ENCODE peak calls at places on chromosomes 4 and X, in four cellular contexts. One of them, this sample, is unnamed.

GRCh38 chr4:86508436-86508835 is 85.7 kb upstream of the PTPN13 start:
- DNase-seq in HepG2: no peak
- DNase-seq in GM12878: no peak
- DNase-seq in K562: no peak
- DNase-seq in this sample: no peak

GRCh38 chr4:30245140-30245539 is 475.0 kb upstream of the PCDH7 start:
- DNase-seq in HepG2: no peak
- DNase-seq in GM12878: no peak
- DNase-seq in K562: no peak
- DNase-seq in this sample: no peak

GRCh38 chr4:3042226-3042625 is 32.1 kb downstream of the HTT-AS start:
- DNase-seq in HepG2: no peak
- DNase-seq in GM12878: no peak
- DNase-seq in K562: no peak
- DNase-seq in this sample: no peak

GRCh38 chrX:69605521-69605920 is 10.4 kb upstream of the EDA start:
- DNase-seq in HepG2: no peak
- DNase-seq in GM12878: no peak
- DNase-seq in K562: no peak
- DNase-seq in this sample: no peak

GRCh38 chr4:2489841-2490552 is 21.1 kb downstream of the RNF4 start:
- DNase-seq in HepG2: no peak
- DNase-seq in GM12878: no peak
- DNase-seq in K562: no peak
- DNase-seq in this sample: no peak

GRCh38 chrX:47366051-47366722 is 4.2 kb upstream of the ZNF157 start:
- DNase-seq in HepG2: no peak
- DNase-seq in GM12878: peak
- DNase-seq in K562: peak
- DNase-seq in this sample: peak

GRCh38 chr4:186621959-186622553 is 66.7 kb upstream of the MTNR1A start:
- DNase-seq in HepG2: no peak
- DNase-seq in GM12878: no peak
- DNase-seq in K562: no peak
- DNase-seq in this sample: no peak

GRCh38 chr4:153643406-153644016 is 40.6 kb upstream of the TLR2 start:
- DNase-seq in HepG2: peak
- DNase-seq in GM12878: peak
- DNase-seq in K562: peak
- DNase-seq in this sample: no peak

GRCh38 chr4:73869130-73870055 is at the start of gene CXCL1:
- DNase-seq in HepG2: no peak
- DNase-seq in GM12878: no peak
- DNase-seq in K562: peak
- DNase-seq in this sample: peak

GRCh38 chrX:104195489-104196084 is 29.3 kb downstream of the FAM199X start:
- DNase-seq in HepG2: peak
- DNase-seq in GM12878: no peak
- DNase-seq in K562: peak
- DNase-seq in this sample: no peak

GRCh38 chrX:13605611-13606010 is 36.2 kb downstream of the EGFL6 start:
- DNase-seq in HepG2: no peak
- DNase-seq in GM12878: no peak
- DNase-seq in K562: no peak
- DNase-seq in this sample: no peak

GRCh38 chr4:23878912-23879732 is 10.7 kb downstream of the PPARGC1A start:
- DNase-seq in HepG2: no peak
- DNase-seq in GM12878: no peak
- DNase-seq in K562: no peak
- DNase-seq in this sample: no peak

GRCh38 chr4:120812216-120812615 is 110.3 kb downstream of the PRDM5 start:
- DNase-seq in HepG2: no peak
- DNase-seq in GM12878: no peak
- DNase-seq in K562: no peak
- DNase-seq in this sample: no peak

GRCh38 chr4:77418333-77418732 is 187.3 kb upstream of the CXCL13 start:
- DNase-seq in HepG2: no peak
- DNase-seq in GM12878: no peak
- DNase-seq in K562: no peak
- DNase-seq in this sample: no peak

GRCh38 chr4:145299380-145300076 is 119.1 kb upstream of the OTUD4 start:
- DNase-seq in HepG2: peak
- DNase-seq in GM12878: peak
- DNase-seq in K562: no peak
- DNase-seq in this sample: no peak

GRCh38 chr4:186105721-186106335 is 1.3 kb downstream of the FAM149A start:
- DNase-seq in HepG2: no peak
- DNase-seq in GM12878: no peak
- DNase-seq in K562: no peak
- DNase-seq in this sample: no peak

GRCh38 chr4:55321707-55322264 is 24.3 kb upstream of the SRD5A3 start:
- DNase-seq in HepG2: peak
- DNase-seq in GM12878: peak
- DNase-seq in K562: peak
- DNase-seq in this sample: peak

GRCh38 chr4:7171191-7171900 is 21.0 kb upstream of the SORCS2 start:
- DNase-seq in HepG2: no peak
- DNase-seq in GM12878: no peak
- DNase-seq in K562: no peak
- DNase-seq in this sample: no peak

GRCh38 chrX:153951683-153952372 is 7.4 kb upstream of the RENBP start:
- DNase-seq in HepG2: no peak
- DNase-seq in GM12878: no peak
- DNase-seq in K562: no peak
- DNase-seq in this sample: no peak

GRCh38 chrX:115058276-115058675 is 40.9 kb upstream of the IL13RA2 start:
- DNase-seq in HepG2: no peak
- DNase-seq in GM12878: no peak
- DNase-seq in K562: no peak
- DNase-seq in this sample: no peak

GRCh38 chr4:85475631-85476233 is 782 bp downstream of the ARHGAP24 start:
- DNase-seq in HepG2: no peak
- DNase-seq in GM12878: no peak
- DNase-seq in K562: no peak
- DNase-seq in this sample: no peak
- TF ChIP-seq CREM in HepG2: no peak
- TF ChIP-seq CREM in GM12878: no peak
- TF ChIP-seq CREM in K562: no peak
- TF ChIP-seq CREM in this sample: no peak

GRCh38 chrX:131626681-131627296 is 82.9 kb downstream of the OR13H1 start:
- DNase-seq in HepG2: no peak
- DNase-seq in GM12878: no peak
- DNase-seq in K562: no peak
- DNase-seq in this sample: no peak
- TF ChIP-seq TCF7 in HepG2: no peak
- TF ChIP-seq TCF7 in GM12878: no peak
- TF ChIP-seq TCF7 in K562: no peak
- TF ChIP-seq TCF7 in this sample: no peak

GRCh38 chrX:41906515-41907165 is 16.7 kb downstream of the CASK start:
- DNase-seq in HepG2: no peak
- DNase-seq in GM12878: no peak
- DNase-seq in K562: no peak
- DNase-seq in this sample: no peak

GRCh38 chrX:41913476-41913875 is 9.9 kb downstream of the CASK start:
- DNase-seq in HepG2: no peak
- DNase-seq in GM12878: no peak
- DNase-seq in K562: no peak
- DNase-seq in this sample: no peak

GRCh38 chrX:41903544-41903943 is 19.8 kb downstream of the CASK start:
- DNase-seq in HepG2: no peak
- DNase-seq in GM12878: no peak
- DNase-seq in K562: no peak
- DNase-seq in this sample: no peak

GRCh38 chrX:41912922-41913321 is 10.4 kb downstream of the CASK start:
- DNase-seq in HepG2: no peak
- DNase-seq in GM12878: no peak
- DNase-seq in K562: no peak
- DNase-seq in this sample: no peak

GRCh38 chrX:41909068-41909467 is 14.3 kb downstream of the CASK start:
- DNase-seq in HepG2: no peak
- DNase-seq in GM12878: no peak
- DNase-seq in K562: no peak
- DNase-seq in this sample: no peak
- TF ChIP-seq CREM in HepG2: no peak
- TF ChIP-seq CREM in GM12878: no peak
- TF ChIP-seq CREM in K562: no peak
- TF ChIP-seq CREM in this sample: no peak

GRCh38 chr4:62328526-62328925 is 1128.4 kb downstream of the ADGRL3 start:
- DNase-seq in HepG2: no peak
- DNase-seq in GM12878: no peak
- DNase-seq in K562: no peak
- DNase-seq in this sample: no peak

GRCh38 chr4:62327612-62328297 is 1127.6 kb downstream of the ADGRL3 start:
- DNase-seq in HepG2: no peak
- DNase-seq in GM12878: no peak
- DNase-seq in K562: no peak
- DNase-seq in this sample: no peak

GRCh38 chr4:62320612-62321011 is 1120.5 kb downstream of the ADGRL3 start:
- DNase-seq in HepG2: no peak
- DNase-seq in GM12878: no peak
- DNase-seq in K562: no peak
- DNase-seq in this sample: no peak

DNA sequence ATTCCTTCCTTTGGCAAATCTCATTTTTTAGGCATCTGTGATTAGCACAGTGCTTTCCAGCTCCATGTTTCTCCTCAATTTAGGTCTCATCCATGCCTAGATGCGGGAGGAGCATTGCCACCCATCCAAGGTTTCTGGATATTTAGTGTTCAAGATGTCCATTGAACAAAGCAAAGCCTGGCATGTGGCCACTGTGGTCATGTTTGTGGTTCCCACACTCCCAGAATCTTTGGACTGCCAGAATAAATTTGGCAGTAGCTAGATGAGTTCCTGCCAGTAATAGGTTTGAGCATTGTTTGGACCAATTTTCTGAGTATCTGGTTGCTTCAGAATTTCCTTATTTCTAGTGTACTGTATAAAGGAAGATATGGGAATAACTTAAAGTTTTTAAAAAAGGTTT is 1124.1 kb downstream of the ADGRL3 start:
- DNase-seq in HepG2: no peak
- DNase-seq in GM12878: no peak
- DNase-seq in K562: no peak
- DNase-seq in this sample: no peak
- TF ChIP-seq TCF7 in HepG2: no peak
- TF ChIP-seq TCF7 in GM12878: no peak
- TF ChIP-seq TCF7 in K562: no peak
- TF ChIP-seq TCF7 in this sample: no peak

DNA sequence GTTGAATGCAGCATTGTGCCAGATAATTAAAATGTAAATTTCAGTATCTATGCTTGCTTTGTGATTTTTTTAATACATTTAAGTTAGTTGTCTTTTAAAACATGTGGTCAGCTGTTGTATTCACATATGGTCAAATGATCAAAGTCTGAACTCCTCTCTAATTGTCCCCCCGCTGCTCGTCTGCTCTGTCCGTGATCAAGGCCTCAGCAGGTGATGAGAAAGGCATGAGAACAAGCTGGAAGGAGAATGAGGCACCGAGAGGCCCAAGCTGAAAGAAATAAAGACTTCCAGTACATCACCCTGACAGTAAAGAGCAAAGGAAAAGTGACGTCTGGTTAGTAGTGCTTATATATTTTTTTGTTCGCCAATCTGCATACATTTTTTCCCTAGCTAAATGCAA is 181.3 kb downstream of the ZIC3 start:
- DNase-seq in HepG2: no peak
- DNase-seq in GM12878: no peak
- DNase-seq in K562: no peak
- DNase-seq in this sample: peak
- TF ChIP-seq CREM in HepG2: no peak
- TF ChIP-seq CREM in GM12878: no peak
- TF ChIP-seq CREM in K562: no peak
- TF ChIP-seq CREM in this sample: no peak

GRCh38 chr4:97367878-97368277 is 775.4 kb downstream of the STPG2 start:
- DNase-seq in HepG2: no peak
- DNase-seq in GM12878: no peak
- DNase-seq in K562: no peak
- DNase-seq in this sample: no peak
- TF ChIP-seq TCF7 in HepG2: no peak
- TF ChIP-seq TCF7 in GM12878: no peak
- TF ChIP-seq TCF7 in K562: no peak
- TF ChIP-seq TCF7 in this sample: no peak

GRCh38 chr4:82852751-82853053 is 38.3 kb downstream of the SEC31A start:
- DNase-seq in HepG2: peak
- DNase-seq in GM12878: no peak
- DNase-seq in K562: no peak
- DNase-seq in this sample: no peak

GRCh38 chr4:82851318-82851717 is 39.6 kb downstream of the SEC31A start:
- DNase-seq in HepG2: no peak
- DNase-seq in GM12878: no peak
- DNase-seq in K562: no peak
- DNase-seq in this sample: no peak

GRCh38 chr4:82848706-82849105 is 42.2 kb downstream of the SEC31A start:
- DNase-seq in HepG2: no peak
- DNase-seq in GM12878: no peak
- DNase-seq in K562: no peak
- DNase-seq in this sample: no peak

GRCh38 chr4:82850684-82851083 is 40.3 kb downstream of the SEC31A start:
- DNase-seq in HepG2: no peak
- DNase-seq in GM12878: no peak
- DNase-seq in K562: no peak
- DNase-seq in this sample: no peak

GRCh38 chr4:82851902-82852750 is 38.8 kb downstream of the SEC31A start:
- DNase-seq in HepG2: peak
- DNase-seq in GM12878: no peak
- DNase-seq in K562: peak
- DNase-seq in this sample: no peak
- TF ChIP-seq CREM in HepG2: no peak
- TF ChIP-seq CREM in GM12878: no peak
- TF ChIP-seq CREM in K562: no peak
- TF ChIP-seq CREM in this sample: no peak

GRCh38 chr4:48902266-48902665 is 4.3 kb downstream of the OCIAD2 start:
- DNase-seq in HepG2: no peak
- DNase-seq in GM12878: no peak
- DNase-seq in K562: no peak
- DNase-seq in this sample: no peak
- TF ChIP-seq TCF7 in HepG2: no peak
- TF ChIP-seq TCF7 in GM12878: no peak
- TF ChIP-seq TCF7 in K562: no peak
- TF ChIP-seq TCF7 in this sample: no peak

DNA sequence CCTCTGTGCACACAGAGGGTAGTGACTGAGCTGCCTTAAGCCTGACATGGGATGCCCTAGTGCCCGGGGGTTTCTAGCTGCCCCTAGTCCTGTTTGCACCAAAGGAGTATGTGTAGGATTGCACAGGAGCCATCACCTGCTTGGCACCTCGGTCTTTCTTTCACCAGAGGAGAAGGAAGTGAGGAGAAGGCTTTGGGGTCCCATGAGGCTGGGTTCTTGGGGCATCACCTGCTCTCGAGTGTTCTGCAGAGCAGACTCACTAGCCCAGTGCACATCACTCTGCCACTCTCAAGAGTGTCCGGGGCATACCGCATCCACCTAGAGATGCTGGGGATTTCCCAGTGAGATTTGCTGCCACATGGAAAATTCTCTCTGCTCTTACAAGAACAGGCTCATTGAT is 40.5 kb upstream of the GPR78 start:
- DNase-seq in HepG2: no peak
- DNase-seq in GM12878: no peak
- DNase-seq in K562: no peak
- DNase-seq in this sample: no peak
- TF ChIP-seq CREM in HepG2: no peak
- TF ChIP-seq CREM in GM12878: no peak
- TF ChIP-seq CREM in K562: no peak
- TF ChIP-seq CREM in this sample: no peak